ENCODE peak calls at places on chromosomes 5 and 9, in six cellular contexts. S is heart right ventricle, M is tibial nerve, U is GM23338, Z is A549, P is GM13976. T is an unnamed sample.

GRCh38 chr9:86947146-86948081 is at the start of gene GAS1:
- DNase-seq in S (peak), M (peak), U (peak), Z (peak), P (peak), T (no peak)

GRCh38 chr5:150801117-150801927 is 22.8 kb downstream of the SMIM3 start:
- DNase-seq in S (peak), M (peak), U (peak), Z (peak), P (peak), T (peak)

GRCh38 chr9:77534376-77535057 is 113.6 kb downstream of the GNA14 start:
- DNase-seq in S (no peak), M (no peak), U (peak), Z (peak), P (no peak), T (no peak)

GRCh38 chr5:174625591-174626365 is 98.6 kb upstream of the MSX2 start:
- DNase-seq in S (no peak), M (no peak), U (no peak), Z (no peak), P (no peak), T (no peak)

GRCh38 chr9:2134391-2134790 is 119.2 kb downstream of the SMARCA2 start:
- DNase-seq in S (no peak), M (no peak), U (no peak), Z (no peak), P (no peak), T (no peak)

GRCh38 chr5:124859027-124859426 is 112.6 kb upstream of the ZNF608 start:
- DNase-seq in S (no peak), M (peak), U (no peak), Z (no peak), P (no peak), T (no peak)

GRCh38 chr5:153831976-153832375 is 206.7 kb downstream of the FAM114A2 start:
- DNase-seq in S (peak), M (no peak), U (peak), Z (peak), P (peak), T (no peak)

GRCh38 chr5:145991044-145991575 is 54.7 kb downstream of the SH3RF2 start:
- DNase-seq in S (no peak), M (no peak), U (no peak), Z (no peak), P (no peak), T (no peak)

GRCh38 chr5:135436856-135437795 is 10.0 kb downstream of the DCANP1 start:
- DNase-seq in S (no peak), M (peak), U (no peak), Z (no peak), P (peak), T (no peak)

GRCh38 chr5:118832974-118833373 is 155.4 kb downstream of the DTWD2 start:
- DNase-seq in S (no peak), M (no peak), U (no peak), Z (no peak), P (no peak), T (no peak)

GRCh38 chr9:124530216-124530615 is 23.0 kb upstream of the NR5A1 start:
- DNase-seq in S (no peak), M (no peak), U (no peak), Z (no peak), P (no peak), T (no peak)

GRCh38 chr5:74042559-74043357 is 416.8 kb downstream of the ARHGEF28 start:
- DNase-seq in S (no peak), M (no peak), U (no peak), Z (peak), P (no peak), T (no peak)

GRCh38 chr5:65530904-65531303 is 32.1 kb downstream of the CENPK start:
- DNase-seq in S (no peak), M (no peak), U (no peak), Z (no peak), P (no peak), T (no peak)

GRCh38 chr9:2919347-2919746 is 75.5 kb upstream of the PUM3 start:
- DNase-seq in S (no peak), M (no peak), U (no peak), Z (no peak), P (no peak), T (no peak)

GRCh38 chr9:18261143-18261542 is 212.8 kb upstream of the ADAMTSL1 start:
- DNase-seq in S (no peak), M (no peak), U (no peak), Z (no peak), P (no peak), T (no peak)

GRCh38 chr5:162591724-162592123 is 524.2 kb downstream of the GABRG2 start:
- DNase-seq in S (no peak), M (no peak), U (no peak), Z (no peak), P (no peak), T (no peak)

GRCh38 chr9:33467526-33467925 is 6.2 kb downstream of the NOL6 start:
- DNase-seq in S (no peak), M (no peak), U (no peak), Z (no peak), P (peak), T (no peak)

GRCh38 chr5:164832545-164832944 is 1327.1 kb downstream of the MAT2B start:
- DNase-seq in S (no peak), M (no peak), U (no peak), Z (no peak), P (no peak), T (no peak)

GRCh38 chr9:109118802-109119438 is 827 bp downstream of the TMEM245 start:
- DNase-seq in S (no peak), M (no peak), U (peak), Z (no peak), P (no peak), T (no peak)

GRCh38 chr5:126471875-126472537 is 48.8 kb downstream of the GRAMD2B start:
- DNase-seq in S (no peak), M (no peak), U (no peak), Z (peak), P (no peak), T (no peak)

GRCh38 chr9:33161011-33161588 is 6.0 kb downstream of the B4GALT1 start:
- DNase-seq in S (peak), M (peak), U (no peak), Z (peak), P (no peak), T (no peak)

GRCh38 chr5:159902444-159903121 is 13.7 kb upstream of the ADRA1B start:
- DNase-seq in S (no peak), M (no peak), U (no peak), Z (peak), P (no peak), T (no peak)

GRCh38 chr5:68932830-68933434 is 160.9 kb upstream of the SLC30A5 start:
- DNase-seq in S (no peak), M (no peak), U (peak), Z (peak), P (no peak), T (no peak)

GRCh38 chr5:91072891-91073290 is 310.2 kb downstream of the ARRDC3 start:
- DNase-seq in S (no peak), M (no peak), U (no peak), Z (no peak), P (no peak), T (no peak)

GRCh38 chr5:133324926-133325325 is 273.1 kb downstream of the HSPA4 start:
- DNase-seq in S (no peak), M (no peak), U (no peak), Z (no peak), P (no peak), T (no peak)

GRCh38 chr5:36444582-36444999 is 142.9 kb upstream of the RANBP3L start:
- DNase-seq in S (peak), M (peak), U (no peak), Z (no peak), P (no peak), T (no peak)

GRCh38 chr9:97900738-97901565 is 21.3 kb downstream of the TRMO start:
- DNase-seq in S (no peak), M (no peak), U (peak), Z (peak), P (peak), T (no peak)

GRCh38 chr9:97900103-97900737 is 22.1 kb downstream of the TRMO start:
- DNase-seq in S (no peak), M (no peak), U (no peak), Z (no peak), P (no peak), T (no peak)

GRCh38 chr9:97891736-97892135 is 30.6 kb downstream of the TRMO start:
- DNase-seq in S (no peak), M (no peak), U (no peak), Z (no peak), P (no peak), T (no peak)

GRCh38 chr9:97889941-97890557 is 32.3 kb downstream of the TRMO start:
- DNase-seq in S (no peak), M (no peak), U (peak), Z (peak), P (peak), T (no peak)

DNA sequence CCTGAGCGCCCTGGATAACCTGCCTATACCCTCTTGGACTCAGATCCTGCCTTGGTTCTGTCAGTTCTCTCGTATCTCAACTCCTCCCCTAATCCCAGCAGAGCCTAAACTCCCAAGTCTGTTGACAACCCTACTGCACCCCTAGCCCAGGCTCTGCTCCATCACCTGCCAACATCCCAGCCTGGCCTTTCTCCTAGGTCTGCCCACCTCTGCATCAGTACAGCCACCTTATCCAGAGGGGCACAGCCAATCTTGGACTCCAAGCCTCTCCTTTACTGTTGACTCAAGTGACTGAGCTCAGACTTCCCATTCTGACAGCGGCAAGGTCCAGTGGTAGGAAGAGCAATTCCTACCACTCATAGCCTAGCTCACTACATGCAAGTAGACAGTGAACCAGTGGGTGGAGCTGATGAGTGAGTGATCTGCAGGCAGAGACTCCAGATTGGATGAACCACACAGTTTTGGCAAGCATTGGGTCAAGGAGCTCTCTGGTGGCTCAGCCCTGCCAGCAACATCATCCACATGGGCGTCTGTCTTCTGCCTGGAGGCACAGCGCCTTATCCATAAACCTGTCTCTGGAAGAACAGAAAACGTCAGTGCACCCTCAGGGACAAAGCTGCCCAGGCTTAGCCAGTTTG is 26.5 kb downstream of the TRMO start:
- DNase-seq in S (no peak), M (no peak), U (peak), Z (peak), P (no peak), T (no peak)
- TF ChIP-seq CTCF in S (no peak), M (no peak), U (peak), Z (no peak), P (no peak), T (no peak)

DNA sequence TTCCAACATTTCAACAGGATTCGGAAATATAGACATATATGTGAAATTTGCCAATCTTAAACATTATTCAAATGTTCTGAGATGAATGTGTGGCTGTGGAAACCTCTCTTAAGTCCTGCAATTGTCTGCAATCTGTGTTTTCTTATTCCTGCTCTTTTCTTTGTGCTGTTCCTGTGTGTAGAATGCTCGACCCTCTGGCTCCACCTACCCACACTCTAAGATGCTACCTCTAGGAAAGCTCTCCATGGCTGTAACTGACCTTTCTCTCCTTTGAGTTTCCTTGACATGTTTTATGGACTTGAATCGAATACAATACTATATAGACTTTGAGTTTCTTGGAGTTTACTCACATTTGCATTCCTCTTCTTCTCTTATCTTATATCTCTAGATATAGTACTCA is 120.6 kb upstream of the ASTN2 start:
- DNase-seq in S (no peak), M (no peak), U (peak), Z (no peak), P (no peak), T (no peak)
- TF ChIP-seq CTCF in S (no peak), M (no peak), U (peak), Z (no peak), P (no peak), T (no peak)

DNA sequence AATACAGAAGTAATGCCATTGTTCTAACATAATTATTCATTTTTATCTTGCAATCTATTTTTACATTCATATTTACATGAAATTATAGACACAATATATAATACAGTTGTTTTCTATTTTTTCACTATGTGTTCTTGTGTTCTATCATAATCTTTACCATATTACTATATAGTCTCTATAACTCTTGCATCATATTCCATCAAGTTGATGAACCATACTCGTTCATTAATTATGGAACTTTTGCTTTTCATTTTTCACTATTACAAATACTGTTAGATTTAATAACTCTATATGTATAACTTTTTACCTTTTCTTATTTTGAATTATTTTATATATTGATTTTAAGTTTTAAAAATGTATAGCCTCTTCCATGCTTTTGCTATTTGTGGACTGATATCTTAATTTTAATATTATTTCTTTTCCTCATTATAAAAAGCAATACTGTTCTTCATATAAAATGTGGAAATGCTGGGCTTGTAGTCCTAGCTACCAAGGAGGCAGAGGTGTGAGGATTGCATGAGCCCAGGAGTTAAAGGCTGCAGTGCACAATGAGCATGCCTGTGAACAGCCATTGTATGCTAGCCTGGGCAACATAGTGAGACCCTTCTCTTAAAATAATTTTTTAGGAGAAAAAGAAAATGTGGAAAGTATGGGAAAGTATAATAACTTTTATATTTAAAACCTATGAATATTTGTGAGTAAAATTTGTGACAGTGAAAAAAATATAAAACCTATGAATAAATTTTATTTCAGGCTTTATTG is 65.5 kb downstream of the ANKHD1 start:
- DNase-seq in S (no peak), M (no peak), U (no peak), Z (no peak), P (no peak), T (no peak)
- TF ChIP-seq CTCF in S (no peak), M (no peak), U (no peak), Z (no peak), P (no peak), T (no peak)

GRCh38 chr5:179554981-179555380 is 4.6 kb downstream of the RUFY1 start:
- DNase-seq in S (no peak), M (no peak), U (no peak), Z (no peak), P (no peak), T (no peak)

GRCh38 chr5:179553006-179553405 is 2.7 kb downstream of the RUFY1 start:
- DNase-seq in S (no peak), M (no peak), U (no peak), Z (no peak), P (no peak), T (no peak)

GRCh38 chr5:179549973-179550510 is 312 bp upstream of the RUFY1 start:
- DNase-seq in S (no peak), M (peak), U (no peak), Z (no peak), P (peak), T (no peak)

GRCh38 chr5:179553875-179554274 is 3.5 kb downstream of the RUFY1 start:
- DNase-seq in S (no peak), M (no peak), U (no peak), Z (peak), P (no peak), T (no peak)

GRCh38 chr5:179550511-179551342 is at the start of gene RUFY1:
- DNase-seq in S (peak), M (peak), U (peak), Z (peak), P (peak), T (no peak)
- TF ChIP-seq CTCF in S (no peak), M (peak), U (no peak), Z (no peak), P (no peak), T (no peak)

T was measured in Panc1.